ENCODE peak calls at places on chromosomes 6 and 20, in five cellular contexts. J is neuronal stem cell, Q is heart right ventricle, A is iPS DF 6.9, Y is neural progenitor cell. V is an unnamed sample.

GRCh38 chr6:135170238-135170637 is 10.9 kb upstream of the MYB start:
- DNase-seq in J (no peak), Q (no peak), A (no peak), Y (no peak), V (no peak)

GRCh38 chr6:14704383-14705271 is 541.2 kb upstream of the JARID2 start:
- DNase-seq in Y (no peak), A (no peak), Q (no peak), J (no peak), V (no peak)

GRCh38 chr20:14785065-14785743 is 447.8 kb upstream of the FLRT3 start:
- DNase-seq in Q (no peak), J (no peak), Y (no peak), A (no peak), V (no peak)

GRCh38 chr20:46406986-46407670 is 713 bp upstream of the ELMO2 start:
- DNase-seq in J (no peak), Q (peak; percentile 69), A (no peak), Y (peak; percentile 42), V (peak; percentile 78)

GRCh38 chr20:34637245-34638185 is 39.4 kb downstream of the PIGU start:
- DNase-seq in Q (no peak), A (no peak), Y (no peak), J (no peak), V (no peak)

GRCh38 chr6:141824258-141824795 is 308.4 kb upstream of the GJE1 start:
- DNase-seq in Q (no peak), A (no peak), J (no peak), Y (no peak), V (no peak)

GRCh38 chr6:147507162-147508072 is 1.1 kb upstream of the SAMD5 start:
- DNase-seq in J (peak; percentile 30), Q (peak; percentile 15), Y (peak; percentile 44), A (no peak), V (no peak)

GRCh38 chr6:87798393-87799278 is 96.6 kb upstream of the AKIRIN2 start:
- DNase-seq in Y (no peak), J (no peak), A (no peak), Q (no peak), V (no peak)

GRCh38 chr20:25050501-25051350 is 7.2 kb downstream of the ACSS1 start:
- DNase-seq in A (no peak), J (no peak), Q (no peak), Y (no peak), V (peak; percentile 61)

GRCh38 chr6:159953091-159953581 is 15.7 kb upstream of the IGF2R start:
- DNase-seq in J (no peak), Y (no peak), Q (peak; percentile 55), A (no peak), V (no peak)

GRCh38 chr6:34773906-34774305 is 16.6 kb downstream of the SNRPC start:
- DNase-seq in Y (no peak), Q (no peak), J (no peak), A (no peak), V (no peak)

GRCh38 chr20:19830351-19830750 is 72.3 kb downstream of the RIN2 start:
- DNase-seq in Q (no peak), A (no peak), Y (no peak), J (no peak), V (no peak)

GRCh38 chr6:97456070-97456469 is 173.1 kb upstream of the MMS22L start:
- DNase-seq in A (no peak), Y (peak; percentile 49), J (no peak), Q (no peak), V (no peak)

GRCh38 chr20:35629432-35630145 is 14.0 kb downstream of the SPAG4 start:
- DNase-seq in J (no peak), Q (no peak), A (no peak), Y (no peak), V (no peak)

GRCh38 chr6:7222197-7222596 is 90.8 kb downstream of the SSR1 start:
- DNase-seq in J (no peak), Q (no peak), Y (no peak), A (no peak), V (no peak)

GRCh38 chr20:40669692-40670091 is 19.3 kb downstream of the MAFB start:
- DNase-seq in J (no peak), Y (no peak), Q (peak; percentile 33), A (no peak), V (no peak)

GRCh38 chr6:22636450-22636849 is 67.1 kb downstream of the HDGFL1 start:
- DNase-seq in Y (no peak), A (no peak), Q (no peak), J (no peak), V (no peak)

DNA sequence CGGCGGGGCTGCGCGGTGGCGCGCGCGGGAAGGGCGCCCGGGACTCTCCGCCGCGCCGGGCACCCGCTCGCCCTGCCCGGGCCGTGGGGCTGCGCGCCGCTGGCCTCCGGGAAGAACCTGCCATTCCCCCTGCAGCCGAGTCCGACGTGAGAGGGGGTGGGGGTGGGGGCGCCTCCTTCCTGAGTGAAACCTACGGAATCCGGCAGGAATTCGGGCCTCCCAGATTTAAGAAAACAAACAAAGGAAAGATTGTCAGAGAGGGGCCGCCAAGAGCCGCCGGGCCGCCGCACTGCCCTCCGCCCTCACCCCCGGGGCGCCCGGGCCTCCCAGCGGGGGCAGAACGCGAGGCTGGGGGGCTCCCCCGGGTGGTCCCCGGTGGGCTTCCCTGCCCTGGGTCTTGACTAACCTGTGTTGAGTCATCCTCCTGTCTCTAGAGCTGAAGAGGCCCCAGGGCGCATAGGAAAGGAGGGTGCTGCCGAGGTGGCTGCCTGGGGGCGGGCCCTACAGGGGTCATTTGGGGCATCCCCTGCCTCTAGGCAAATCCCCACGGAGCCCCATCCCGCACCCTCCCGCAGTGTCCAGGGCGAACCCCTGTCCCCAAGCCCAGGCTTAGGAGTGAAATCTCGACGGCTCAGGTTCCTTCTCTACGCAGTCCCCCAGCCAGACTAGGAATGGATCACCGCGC is 42.2 kb upstream of the FOXP4 start:
- DNase-seq in J (no peak), Y (peak; percentile 78), Q (no peak), A (no peak), V (peak; percentile 68)
- H3K27ac ChIP-seq in J (no peak overlapping the region), Y (no peak overlapping the region), Q (peak overlapping the region; percentile 81), A (no peak overlapping the region), V (peak overlapping the region; percentile 85)

GRCh38 chr20:61023612-61024011 is 228.4 kb upstream of the CDH4 start:
- DNase-seq in Q (no peak), A (no peak), J (no peak), Y (no peak), V (no peak)
- H3K27ac ChIP-seq in Q (no peak overlapping the region), A (no peak overlapping the region), J (no peak overlapping the region), Y (no peak overlapping the region), V (no peak overlapping the region)

GRCh38 chr6:18414102-18414501 is 27.0 kb downstream of the RNF144B start:
- DNase-seq in Q (no peak), Y (no peak), A (no peak), J (no peak), V (no peak)

GRCh38 chr6:18415207-18415606 is 28.1 kb downstream of the RNF144B start:
- DNase-seq in Y (no peak), J (no peak), Q (no peak), A (no peak), V (no peak)

GRCh38 chr6:18412644-18413043 is 25.5 kb downstream of the RNF144B start:
- DNase-seq in Q (no peak), Y (no peak), A (no peak), J (no peak), V (no peak)

GRCh38 chr6:18412073-18412472 is 24.9 kb downstream of the RNF144B start:
- DNase-seq in Q (no peak), A (no peak), J (no peak), Y (no peak), V (no peak)

DNA sequence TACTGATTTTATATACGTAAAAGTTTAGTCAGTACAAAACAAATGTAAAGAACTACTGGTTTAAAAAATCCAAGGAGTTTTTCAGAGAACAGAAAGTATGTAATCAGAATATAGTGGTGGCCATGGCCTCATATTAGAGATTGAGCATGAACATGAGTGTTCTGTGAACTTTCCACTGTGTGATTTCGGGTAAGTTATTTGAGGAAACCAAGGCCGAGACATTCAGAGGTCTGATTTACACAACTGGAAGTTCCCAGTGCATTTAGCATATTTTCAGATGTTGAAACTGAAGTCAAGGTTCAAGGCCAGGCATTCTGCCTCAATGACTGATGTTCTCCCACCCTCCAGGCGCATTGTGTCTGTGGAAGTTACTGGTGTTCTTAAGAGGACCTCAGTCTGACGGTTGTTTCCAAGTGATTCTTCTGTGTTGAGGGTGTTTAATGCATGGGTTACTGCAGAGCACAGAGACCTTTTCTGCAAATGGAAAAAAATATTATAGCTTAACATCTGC is 26.2 kb downstream of the RNF144B start:
- DNase-seq in A (no peak), Y (no peak), Q (no peak), J (no peak), V (no peak)
- H3K27ac ChIP-seq in A (no peak overlapping the region), Y (no peak overlapping the region), Q (no peak overlapping the region), J (no peak overlapping the region), V (no peak overlapping the region)

DNA sequence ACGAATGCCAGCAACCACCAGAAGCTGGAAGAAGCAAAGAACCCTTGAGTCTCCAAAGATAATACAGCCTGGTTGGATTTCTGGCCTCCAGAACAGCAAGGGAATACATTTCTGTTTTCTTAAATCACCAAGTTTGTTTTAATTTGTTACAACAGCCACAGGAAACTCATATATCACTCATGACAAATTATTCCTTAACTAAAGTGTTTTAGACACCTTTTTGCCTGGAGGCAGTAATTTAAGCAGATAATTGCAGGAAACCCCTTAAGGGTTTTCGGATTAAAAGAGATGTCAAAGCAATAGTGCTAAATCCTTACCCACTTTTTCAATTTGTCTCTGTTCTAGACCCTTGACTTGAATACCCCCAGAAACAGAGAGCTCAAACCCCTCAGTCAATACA is 1050.0 kb downstream of the EPHA7 start:
- DNase-seq in Y (no peak), A (no peak), J (no peak), Q (no peak), V (no peak)
- H3K27ac ChIP-seq in Y (no peak overlapping the region), A (no peak overlapping the region), J (no peak overlapping the region), Q (no peak overlapping the region), V (no peak overlapping the region)

GRCh38 chr20:50027611-50028105 is 44.9 kb downstream of the SNAI1 start:
- DNase-seq in Y (no peak), Q (peak; percentile 84), A (no peak), J (no peak), V (peak; percentile 74)

GRCh38 chr20:50026746-50027575 is 44.2 kb downstream of the SNAI1 start:
- DNase-seq in Y (peak; percentile 48), A (no peak), Q (no peak), J (no peak), V (no peak)

GRCh38 chr20:50032955-50033666 is 50.3 kb downstream of the SNAI1 start:
- DNase-seq in A (no peak), Y (no peak), J (no peak), Q (no peak), V (no peak)

GRCh38 chr20:50029083-50029696 is 46.4 kb downstream of the SNAI1 start:
- DNase-seq in Y (no peak), A (no peak), J (no peak), Q (no peak), V (no peak)

GRCh38 chr20:50029697-50030428 is 47.1 kb downstream of the SNAI1 start:
- DNase-seq in J (no peak), Y (no peak), A (no peak), Q (peak; percentile 55), V (peak; percentile 93)
- H3K27ac ChIP-seq in J (no peak overlapping the region), Y (no peak overlapping the region), A (no peak overlapping the region), Q (no peak overlapping the region), V (peak overlapping the region; percentile 89)